ENCODE peak calls at places on chromosomes 13 and 19, in five cellular contexts. F, Y, K, A and I are unnamed samples.

GRCh38 chr19:8208119-8208709 is 956 bp upstream of the CERS4 start:
- DNase-seq in F (no peak), K (no peak), A (no peak), Y (no peak), I (no peak)

GRCh38 chr19:58033741-58034475 is at the start of gene ZSCAN1:
- DNase-seq in A (no peak), F (peak; percentile 94), Y (peak; percentile 21), K (no peak), I (peak; percentile 82)

GRCh38 chr19:30942636-30943035 is 406.6 kb downstream of the TSHZ3 start:
- DNase-seq in K (no peak), Y (no peak), F (no peak), A (no peak), I (no peak)

GRCh38 chr19:9075064-9075964 is 11.5 kb upstream of the OR1M1 start:
- DNase-seq in Y (peak; percentile 96), F (peak; percentile 93), K (no peak), A (peak; percentile 100), I (peak; percentile 98)

GRCh38 chr19:1066748-1067340 is at the start of gene ARHGAP45:
- DNase-seq in Y (no peak), F (no peak), K (peak; percentile 81), A (no peak), I (no peak)

GRCh38 chr13:78121459-78122348 is 203.1 kb upstream of the EDNRB start:
- DNase-seq in Y (peak; percentile 54), F (no peak), A (peak; percentile 34), K (peak; percentile 17), I (peak; percentile 64)

GRCh38 chr19:38034153-38034835 is 127.3 kb downstream of the SIPA1L3 start:
- DNase-seq in Y (peak; percentile 58), K (no peak), A (no peak), F (no peak), I (peak; percentile 48)

GRCh38 chr13:112959701-112960542 is 9.1 kb upstream of the MCF2L start:
- DNase-seq in F (no peak), Y (no peak), K (no peak), A (no peak), I (no peak)

GRCh38 chr13:103009061-103009840 is 57.0 kb downstream of the SLC10A2 start:
- DNase-seq in A (no peak), K (no peak), Y (peak; percentile 1), F (no peak), I (peak; percentile 60)

GRCh38 chr13:111915104-111915551 is 151.8 kb upstream of the SOX1 start:
- DNase-seq in Y (no peak), F (peak; percentile 88), K (no peak), A (no peak), I (no peak)

GRCh38 chr19:5572556-5573286 is 5.0 kb upstream of the TINCR start:
- DNase-seq in K (no peak), Y (no peak), F (no peak), A (no peak), I (no peak)